ENCODE peak calls at places on chromosome 20, in ten cellular contexts. D is amniotic stem cell; G is effector memory CD8-positive, alpha-beta T cell; X is T follicular helper cell; M is CD4-positive, CD25-positive, alpha-beta regulatory T cell; F is omental fat pad; I is HFF-Myc; J is iPS DF 19.7; Y is neuronal stem cell; K is NCI-H2081. U is an unnamed sample.

GRCh38 chr20:45905505-45906079 is 6.4 kb downstream of the PLTP start:
- DNase-seq in X (no peak), F (no peak), I (no peak), M (no peak), K (no peak), J (no peak), Y (no peak), G (no peak), D (peak; percentile 87), U (no peak)

GRCh38 chr20:3222635-3223600 is 13.6 kb downstream of the ITPA start:
- DNase-seq in F (no peak), M (peak; percentile 86), Y (no peak), G (no peak), J (no peak), X (no peak), K (peak; percentile 99), D (no peak), I (no peak), U (peak; percentile 88)

GRCh38 chr20:50312682-50313187 is 122.1 kb downstream of the CEBPB start:
- DNase-seq in Y (no peak), J (no peak), F (no peak), I (no peak), D (peak; percentile 32), M (no peak), G (no peak), X (no peak), K (no peak), U (no peak)

GRCh38 chr20:3172126-3172932 is 1.0 kb downstream of the LZTS3 start:
- DNase-seq in M (no peak), G (no peak), Y (no peak), X (no peak), D (no peak), K (no peak), I (no peak), J (no peak), F (no peak), U (no peak)

GRCh38 chr20:11001767-11002540 is 328.2 kb upstream of the JAG1 start:
- DNase-seq in D (no peak), I (peak; percentile 42), Y (no peak), F (no peak), G (no peak), M (no peak), K (no peak), J (no peak), X (no peak), U (no peak)

GRCh38 chr20:9647741-9648140 is 133.4 kb downstream of the LAMP5 start:
- DNase-seq in G (no peak), M (no peak), F (no peak), J (no peak), K (no peak), D (no peak), Y (no peak), X (no peak), I (no peak), U (no peak)

GRCh38 chr20:39913274-39913673 is 775.8 kb downstream of the MAFB start:
- DNase-seq in Y (no peak), X (no peak), D (no peak), G (no peak), M (no peak), K (no peak), I (no peak), J (no peak), F (no peak), U (no peak)

GRCh38 chr20:34820805-34821578 is 4.5 kb downstream of the NCOA6 start:
- DNase-seq in F (no peak), I (no peak), Y (no peak), X (no peak), D (no peak), K (no peak), M (no peak), G (no peak), J (no peak), U (no peak)

GRCh38 chr20:2986466-2986865 is 57.0 kb upstream of the GNRH2 start:
- DNase-seq in Y (no peak), J (no peak), I (no peak), M (peak; percentile 69), F (no peak), G (no peak), X (no peak), D (no peak), K (no peak), U (no peak)

GRCh38 chr20:17794400-17794799 is 94.6 kb downstream of the BANF2 start:
- DNase-seq in X (no peak), Y (no peak), D (no peak), G (no peak), I (no peak), J (no peak), F (no peak), M (no peak), K (no peak), U (no peak)

GRCh38 chr20:4444404-4444803 is 277.3 kb upstream of the PRND start:
- DNase-seq in K (no peak), J (no peak), G (no peak), Y (no peak), M (no peak), F (no peak), D (no peak), X (no peak), I (no peak), U (no peak)

GRCh38 chr20:34172926-34173325 is 60.9 kb upstream of the EIF2S2 start:
- DNase-seq in K (no peak), Y (no peak), G (no peak), M (no peak), X (no peak), D (no peak), J (no peak), F (no peak), I (no peak), U (no peak)

GRCh38 chr20:14446446-14446845 is 109.0 kb upstream of the FLRT3 start:
- DNase-seq in M (no peak), I (no peak), K (no peak), Y (no peak), J (no peak), F (no peak), G (no peak), D (no peak), X (no peak), U (no peak)

GRCh38 chr20:1386323-1386722 is 6.5 kb downstream of the FKBP1A start:
- DNase-seq in G (no peak), D (no peak), J (no peak), X (no peak), F (no peak), M (no peak), Y (no peak), K (no peak), I (no peak), U (no peak)

GRCh38 chr20:38628580-38629470 is 27.2 kb downstream of the ARHGAP40 start:
- DNase-seq in X (no peak), G (no peak), F (no peak), K (no peak), I (no peak), M (no peak), J (no peak), D (no peak), Y (no peak), U (no peak)

GRCh38 chr20:48052492-48052870 is 267.2 kb upstream of the SULF2 start:
- DNase-seq in Y (no peak), J (no peak), I (no peak), X (no peak), M (no peak), F (no peak), K (peak; percentile 52), D (no peak), G (no peak), U (no peak)

GRCh38 chr20:32762754-32763201 is 593 bp downstream of the DNMT3B start:
- DNase-seq in F (no peak), D (no peak), G (no peak), J (no peak), M (peak; percentile 42), K (no peak), X (peak; percentile 7), I (no peak), Y (no peak), U (no peak)

GRCh38 chr20:56924976-56925695 is 296.0 kb downstream of the TFAP2C start:
- DNase-seq in D (no peak), X (no peak), Y (peak; percentile 98), F (no peak), K (no peak), I (no peak), M (no peak), J (no peak), G (no peak), U (peak; percentile 84)

GRCh38 chr20:39849664-39850063 is 839.4 kb downstream of the MAFB start:
- DNase-seq in G (no peak), K (no peak), M (no peak), F (peak; percentile 35), X (no peak), I (peak; percentile 73), D (peak; percentile 92), Y (no peak), J (no peak), U (no peak)

GRCh38 chr20:18496042-18496441 is 983 bp downstream of the RBBP9 start:
- DNase-seq in I (no peak), D (no peak), Y (no peak), M (no peak), X (no peak), J (no peak), K (no peak), F (no peak), G (no peak), U (peak; percentile 17)

GRCh38 chr20:25584905-25585704 is at the start of gene NINL:
- DNase-seq in K (peak; percentile 56), J (peak; percentile 25), M (peak; percentile 73), D (no peak), I (no peak), G (peak; percentile 5), F (no peak), Y (peak; percentile 78), X (no peak), U (peak; percentile 54)

GRCh38 chr20:64006902-64007301 is 26.0 kb downstream of the PRPF6 start:
- DNase-seq in X (no peak), J (no peak), I (no peak), D (no peak), K (peak; percentile 51), M (no peak), Y (no peak), F (no peak), G (no peak), U (no peak)

U was measured in NCI-H526 treated with DMSO at 0.1 percent for 48 hours.